ENCODE peak calls at places on chromosomes 2 and 18, in six cellular contexts. Q, F, Y, J, Z and T are unnamed samples.

GRCh38 chr2:204234879-204235278 is 298.3 kb downstream of the ICOS start:
- DNase-seq in F (peak; percentile 62), Z (no peak), Q (no peak), J (peak; percentile 73), Y (peak; percentile 53), T (no peak)

GRCh38 chr2:20604401-20604911 is 46.4 kb downstream of the HS1BP3 start:
- DNase-seq in F (no peak), Q (no peak), J (no peak), Y (no peak), Z (peak; percentile 55), T (no peak)

GRCh38 chr2:21326152-21326551 is 202.4 kb downstream of the TDRD15 start:
- DNase-seq in Q (no peak), Y (no peak), J (no peak), F (no peak), Z (no peak), T (no peak)

GRCh38 chr2:134465228-134465627 is 211.4 kb downstream of the MGAT5 start:
- DNase-seq in Z (no peak), J (no peak), Y (no peak), F (no peak), Q (no peak), T (no peak)

GRCh38 chr2:70443078-70443465 is 110.6 kb downstream of the TGFA start:
- DNase-seq in J (no peak), Z (no peak), Y (no peak), Q (no peak), F (no peak), T (no peak)

GRCh38 chr18:26336572-26336971 is 110.3 kb downstream of the TAF4B start:
- DNase-seq in Q (no peak), Y (no peak), Z (no peak), F (no peak), J (no peak), T (no peak)

GRCh38 chr2:119541476-119541875 is 2.8 kb upstream of the CFAP221 start:
- DNase-seq in Z (no peak), J (no peak), F (no peak), Q (no peak), Y (no peak), T (no peak)

GRCh38 chr2:21451418-21451817 is 327.6 kb downstream of the TDRD15 start:
- DNase-seq in Y (no peak), Z (no peak), Q (no peak), F (no peak), J (no peak), T (no peak)

GRCh38 chr2:145412155-145412554 is 892.2 kb upstream of the ZEB2 start:
- DNase-seq in Q (no peak), Y (no peak), F (no peak), Z (no peak), J (no peak), T (no peak)

GRCh38 chr2:23363831-23364230 is 21.1 kb upstream of the KLHL29 start:
- DNase-seq in Q (no peak), F (no peak), Z (no peak), J (no peak), Y (no peak), T (no peak)

GRCh38 chr2:205580591-205580990 is 101.7 kb upstream of the NRP2 start:
- DNase-seq in F (peak; percentile 43), J (no peak), Q (no peak), Z (no peak), Y (peak; percentile 27), T (no peak)

GRCh38 chr2:30880516-30880915 is 73.3 kb upstream of the CAPN13 start:
- DNase-seq in F (no peak), Q (no peak), Y (no peak), J (no peak), Z (no peak), T (no peak)

GRCh38 chr2:213199871-213200270 is 48.5 kb upstream of the IKZF2 start:
- DNase-seq in F (peak; percentile 16), Y (no peak), Q (no peak), Z (no peak), J (no peak), T (no peak)

GRCh38 chr2:42192642-42193566 is 23.8 kb downstream of the EML4 start:
- DNase-seq in Z (no peak), Q (no peak), F (no peak), J (no peak), Y (no peak), T (no peak)

GRCh38 chr2:207115715-207116364 is 49.9 kb downstream of the KLF7 start:
- DNase-seq in F (no peak), J (no peak), Q (no peak), Z (no peak), Y (no peak), T (no peak)

GRCh38 chr2:43262239-43262638 is 35.8 kb upstream of the ZFP36L2 start:
- DNase-seq in Z (no peak), J (no peak), F (no peak), Y (no peak), Q (no peak), T (no peak)

GRCh38 chr18:715626-716025 is 3.2 kb upstream of the ENOSF1 start:
- DNase-seq in Q (no peak), Y (peak; percentile 77), F (peak; percentile 80), J (no peak), Z (no peak), T (no peak)

GRCh38 chr2:104952976-104953375 is 84.9 kb upstream of the MRPS9 start:
- DNase-seq in Q (no peak), F (no peak), Y (no peak), Z (no peak), J (no peak), T (no peak)

GRCh38 chr18:60024345-60024744 is 124.5 kb downstream of the PMAIP1 start:
- DNase-seq in J (no peak), Y (no peak), F (no peak), Z (no peak), Q (no peak), T (no peak)

GRCh38 chr18:51614967-51615571 is 417.6 kb upstream of the MEX3C start:
- DNase-seq in Q (no peak), J (no peak), F (peak; percentile 26), Y (peak; percentile 26), Z (no peak), T (peak; percentile 5)

GRCh38 chr2:128187032-128187654 is 96.1 kb downstream of the UGGT1 start:
- DNase-seq in J (no peak), Z (no peak), Q (no peak), F (peak; percentile 81), Y (peak; percentile 78), T (no peak)

GRCh38 chr18:23784811-23785245 is 95.6 kb downstream of the LAMA3 start:
- DNase-seq in F (peak; percentile 92), J (no peak), Q (no peak), Y (peak; percentile 89), Z (no peak), T (peak; percentile 85)

GRCh38 chr2:9858730-9859068 is 15.4 kb downstream of the TAF1B start:
- DNase-seq in F (no peak), Z (no peak), J (no peak), Y (no peak), Q (no peak), T (no peak)

GRCh38 chr18:49768051-49768391 is 45.3 kb downstream of the ACAA2 start:
- DNase-seq in Z (no peak), F (peak; percentile 68), Y (peak; percentile 50), J (peak; percentile 71), Q (peak; percentile 53), T (no peak)

GRCh38 chr2:166651991-166652390 is 157.9 kb upstream of the SCN7A start:
- DNase-seq in Z (no peak), J (no peak), Y (no peak), Q (no peak), F (no peak), T (no peak)

DNA sequence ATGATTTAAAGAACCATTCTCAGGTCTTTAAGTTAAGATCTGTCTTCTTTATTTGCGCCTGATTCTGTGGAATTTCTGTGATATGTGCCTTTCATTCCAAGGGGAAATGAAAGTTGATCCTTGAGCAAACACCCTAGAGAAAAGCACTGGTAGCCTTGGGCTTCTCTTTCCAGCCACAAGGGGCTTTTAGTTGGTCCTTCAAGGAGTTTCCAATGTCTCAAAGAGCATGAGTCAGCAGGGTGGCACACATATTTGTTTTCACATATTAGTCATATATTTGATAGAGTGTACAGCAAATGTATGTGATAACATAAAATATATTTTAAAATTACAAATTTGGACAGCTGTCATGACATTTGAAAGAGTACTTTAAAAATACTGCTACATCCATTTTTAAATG is 339.5 kb downstream of the TXNL1 start:
- DNase-seq in Z (no peak), J (no peak), F (peak; percentile 56), Y (peak; percentile 36), Q (no peak), T (no peak)
- H3K27me3 ChIP-seq in Z (no peaks in the 10 kb centered on the region), J (no peaks in the 10 kb centered on the region), F (no peaks in the 10 kb centered on the region), Y (no peaks in the 10 kb centered on the region), Q (no peaks in the 10 kb centered on the region), T (no peaks in the 10 kb centered on the region)

GRCh38 chr2:26706616-26707473 is 14.3 kb downstream of the KCNK3 start:
- DNase-seq in F (peak; percentile 48), J (peak; percentile 76), Q (peak; percentile 50), Z (no peak), Y (peak; percentile 23), T (no peak)

GRCh38 chr2:26709323-26710110 is 17.0 kb downstream of the KCNK3 start:
- DNase-seq in Z (no peak), F (no peak), Y (no peak), J (no peak), Q (no peak), T (no peak)

GRCh38 chr2:26708457-26708856 is 15.9 kb downstream of the KCNK3 start:
- DNase-seq in Y (no peak), F (no peak), Q (no peak), Z (no peak), J (no peak), T (no peak)

GRCh38 chr2:26706093-26706492 is 13.6 kb downstream of the KCNK3 start:
- DNase-seq in Y (no peak), Q (no peak), F (no peak), J (no peak), Z (no peak), T (no peak)

DNA sequence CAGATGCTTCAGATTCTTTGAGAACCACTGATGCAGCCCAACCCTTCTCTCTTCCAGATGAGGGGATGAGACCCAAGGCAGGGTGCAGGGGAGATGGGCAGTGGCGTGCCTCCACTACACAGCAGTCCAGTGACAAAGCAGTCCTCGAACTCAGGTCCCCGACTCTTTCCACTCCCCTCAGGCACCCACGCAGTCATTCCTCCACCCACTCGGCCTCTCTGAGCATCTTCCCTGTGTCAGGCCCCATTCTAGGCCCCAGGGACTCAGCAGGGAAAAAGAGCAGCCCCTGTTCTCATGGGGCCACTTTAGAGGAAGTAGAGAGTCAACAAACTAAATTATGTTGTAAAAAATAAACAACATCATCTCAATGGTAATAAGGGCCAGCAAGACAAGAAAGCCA is 15.2 kb downstream of the KCNK3 start:
- DNase-seq in Y (no peak), F (no peak), Q (no peak), Z (no peak), J (no peak), T (no peak)
- H3K27me3 ChIP-seq in Y (peaks cover 4% of the 10 kb centered on the region), F (peaks cover 12% of the 10 kb centered on the region), Q (no peaks in the 10 kb centered on the region), Z (no peaks in the 10 kb centered on the region), J (no peaks in the 10 kb centered on the region), T (peaks cover 2% of the 10 kb centered on the region)

GRCh38 chr2:26840937-26841610 is 6.9 kb upstream of the DPYSL5 start:
- DNase-seq in F (no peak), Y (no peak), Z (no peak), J (no peak), Q (no peak), T (no peak)
- H3K27me3 ChIP-seq in F (peaks cover 7% of the 10 kb centered on the region), Y (peaks cover 20% of the 10 kb centered on the region), Z (peaks cover 74% of the 10 kb centered on the region), J (no peaks in the 10 kb centered on the region), Q (peaks cover 2% of the 10 kb centered on the region), T (peaks cover 14% of the 10 kb centered on the region)

DNA sequence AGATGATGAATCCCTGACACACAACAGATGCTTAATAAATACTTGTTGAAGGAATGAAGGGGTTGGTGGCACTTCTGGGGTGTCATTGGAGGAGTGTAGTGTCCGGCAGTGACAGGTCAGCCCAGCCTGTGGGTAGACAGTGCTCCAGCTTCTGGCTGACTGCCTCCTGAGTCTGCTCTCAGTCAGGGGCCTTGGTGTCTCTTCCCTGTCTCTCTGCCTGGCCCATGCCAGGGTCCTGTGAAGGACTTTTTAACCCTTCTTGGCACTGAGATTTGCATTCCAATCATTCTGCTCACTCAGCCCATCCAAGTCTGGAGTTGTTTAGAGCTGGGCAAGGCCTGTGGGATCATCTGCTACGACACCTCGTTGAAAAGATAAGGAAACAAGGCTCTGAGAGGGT is 1.4 kb upstream of the KCNK3 start:
- DNase-seq in Y (no peak), F (no peak), Q (no peak), Z (no peak), J (no peak), T (no peak)
- H3K27me3 ChIP-seq in Y (peaks cover 46% of the 10 kb centered on the region), F (peaks cover 33% of the 10 kb centered on the region), Q (no peaks in the 10 kb centered on the region), Z (peaks cover 63% of the 10 kb centered on the region), J (no peaks in the 10 kb centered on the region), T (peaks cover 16% of the 10 kb centered on the region)